ENCODE peak calls at places on chromosomes 12 and 14, in nine cellular contexts. One of them, this sample, is unnamed.

GRCh38 chr12:65742481-65742971 is 81.8 kb upstream of the HMGA2 start:
- DNase-seq in AG09319: no peak
- DNase-seq in natural killer cell: no peak
- DNase-seq in HFFc6: peak
- DNase-seq in pancreas: no peak
- DNase-seq in right lobe of liver: no peak
- DNase-seq in A549: no peak
- DNase-seq in Peyer's patch: no peak
- DNase-seq in GM06990: no peak
- DNase-seq in this sample: no peak

GRCh38 chr12:57205931-57206330 is 10.7 kb upstream of the NXPH4 start:
- DNase-seq in AG09319: no peak
- DNase-seq in natural killer cell: no peak
- DNase-seq in HFFc6: no peak
- DNase-seq in pancreas: no peak
- DNase-seq in right lobe of liver: no peak
- DNase-seq in A549: no peak
- DNase-seq in Peyer's patch: no peak
- DNase-seq in GM06990: no peak
- DNase-seq in this sample: no peak

GRCh38 chr12:132491349-132491663 is 1.4 kb downstream of the FBRSL1 start:
- DNase-seq in AG09319: no peak
- DNase-seq in natural killer cell: no peak
- DNase-seq in HFFc6: no peak
- DNase-seq in pancreas: peak
- DNase-seq in right lobe of liver: no peak
- DNase-seq in A549: no peak
- DNase-seq in Peyer's patch: no peak
- DNase-seq in GM06990: no peak
- DNase-seq in this sample: no peak

GRCh38 chr12:15956413-15957185 is 45.5 kb downstream of the DERA start:
- DNase-seq in AG09319: no peak
- DNase-seq in natural killer cell: no peak
- DNase-seq in HFFc6: no peak
- DNase-seq in pancreas: no peak
- DNase-seq in right lobe of liver: no peak
- DNase-seq in A549: no peak
- DNase-seq in Peyer's patch: no peak
- DNase-seq in GM06990: no peak
- DNase-seq in this sample: no peak

GRCh38 chr12:103844296-103844695 is 3.3 kb upstream of the NT5DC3 start:
- DNase-seq in AG09319: no peak
- DNase-seq in natural killer cell: no peak
- DNase-seq in HFFc6: no peak
- DNase-seq in pancreas: no peak
- DNase-seq in right lobe of liver: no peak
- DNase-seq in A549: no peak
- DNase-seq in Peyer's patch: no peak
- DNase-seq in GM06990: no peak
- DNase-seq in this sample: no peak

GRCh38 chr14:96852823-96853422 is 55.7 kb downstream of the VRK1 start:
- DNase-seq in AG09319: peak
- DNase-seq in natural killer cell: no peak
- DNase-seq in HFFc6: peak
- DNase-seq in pancreas: no peak
- DNase-seq in right lobe of liver: no peak
- DNase-seq in A549: peak
- DNase-seq in Peyer's patch: no peak
- DNase-seq in GM06990: no peak
- DNase-seq in this sample: no peak

GRCh38 chr12:132610051-132610759 is at the start of gene LRCOL1:
- DNase-seq in AG09319: no peak
- DNase-seq in natural killer cell: no peak
- DNase-seq in HFFc6: peak
- DNase-seq in pancreas: peak
- DNase-seq in right lobe of liver: no peak
- DNase-seq in A549: no peak
- DNase-seq in Peyer's patch: peak
- DNase-seq in GM06990: no peak
- DNase-seq in this sample: peak

GRCh38 chr12:95620171-95620570 is 68.9 kb upstream of the USP44 start:
- DNase-seq in AG09319: no peak
- DNase-seq in natural killer cell: no peak
- DNase-seq in HFFc6: no peak
- DNase-seq in pancreas: no peak
- DNase-seq in right lobe of liver: no peak
- DNase-seq in A549: no peak
- DNase-seq in Peyer's patch: no peak
- DNase-seq in GM06990: no peak
- DNase-seq in this sample: no peak

GRCh38 chr12:113478351-113479011 is 6.8 kb upstream of the LHX5 start:
- DNase-seq in AG09319: no peak
- DNase-seq in natural killer cell: no peak
- DNase-seq in HFFc6: no peak
- DNase-seq in pancreas: no peak
- DNase-seq in right lobe of liver: no peak
- DNase-seq in A549: no peak
- DNase-seq in Peyer's patch: no peak
- DNase-seq in GM06990: no peak
- DNase-seq in this sample: no peak

GRCh38 chr14:90397401-90398314 is 829 bp downstream of the CALM1 start:
- DNase-seq in AG09319: no peak
- DNase-seq in natural killer cell: peak
- DNase-seq in HFFc6: peak
- DNase-seq in pancreas: peak
- DNase-seq in right lobe of liver: peak
- DNase-seq in A549: peak
- DNase-seq in Peyer's patch: peak
- DNase-seq in GM06990: peak
- DNase-seq in this sample: peak

GRCh38 chr12:120687570-120688289 is 781 bp downstream of the MLEC start:
- DNase-seq in AG09319: no peak
- DNase-seq in natural killer cell: peak
- DNase-seq in HFFc6: no peak
- DNase-seq in pancreas: no peak
- DNase-seq in right lobe of liver: no peak
- DNase-seq in A549: no peak
- DNase-seq in Peyer's patch: no peak
- DNase-seq in GM06990: no peak
- DNase-seq in this sample: peak

GRCh38 chr14:95493976-95494375 is 22.5 kb downstream of the SYNE3 start:
- DNase-seq in AG09319: no peak
- DNase-seq in natural killer cell: no peak
- DNase-seq in HFFc6: no peak
- DNase-seq in pancreas: no peak
- DNase-seq in right lobe of liver: no peak
- DNase-seq in A549: no peak
- DNase-seq in Peyer's patch: peak
- DNase-seq in GM06990: no peak
- DNase-seq in this sample: no peak

GRCh38 chr14:33782923-33783322 is 168.0 kb downstream of the EGLN3 start:
- DNase-seq in AG09319: no peak
- DNase-seq in natural killer cell: no peak
- DNase-seq in HFFc6: no peak
- DNase-seq in pancreas: no peak
- DNase-seq in right lobe of liver: no peak
- DNase-seq in A549: no peak
- DNase-seq in Peyer's patch: no peak
- DNase-seq in GM06990: no peak
- DNase-seq in this sample: no peak

GRCh38 chr14:55938249-55938791 is 179.9 kb upstream of the PELI2 start:
- DNase-seq in AG09319: peak
- DNase-seq in natural killer cell: no peak
- DNase-seq in HFFc6: peak
- DNase-seq in pancreas: no peak
- DNase-seq in right lobe of liver: no peak
- DNase-seq in A549: no peak
- DNase-seq in Peyer's patch: no peak
- DNase-seq in GM06990: no peak
- DNase-seq in this sample: no peak

GRCh38 chr12:57624441-57625220 is 8.4 kb downstream of the B4GALNT1 start:
- DNase-seq in AG09319: no peak
- DNase-seq in natural killer cell: no peak
- DNase-seq in HFFc6: no peak
- DNase-seq in pancreas: peak
- DNase-seq in right lobe of liver: no peak
- DNase-seq in A549: no peak
- DNase-seq in Peyer's patch: no peak
- DNase-seq in GM06990: no peak
- DNase-seq in this sample: no peak

GRCh38 chr12:82144505-82144904 is 213.7 kb downstream of the CCDC59 start:
- DNase-seq in AG09319: no peak
- DNase-seq in natural killer cell: no peak
- DNase-seq in HFFc6: no peak
- DNase-seq in pancreas: no peak
- DNase-seq in right lobe of liver: no peak
- DNase-seq in A549: no peak
- DNase-seq in Peyer's patch: no peak
- DNase-seq in GM06990: no peak
- DNase-seq in this sample: no peak

GRCh38 chr12:55934343-55934742 is 3.4 kb downstream of the DGKA start:
- DNase-seq in AG09319: no peak
- DNase-seq in natural killer cell: no peak
- DNase-seq in HFFc6: no peak
- DNase-seq in pancreas: no peak
- DNase-seq in right lobe of liver: no peak
- DNase-seq in A549: no peak
- DNase-seq in Peyer's patch: no peak
- DNase-seq in GM06990: no peak
- DNase-seq in this sample: no peak

GRCh38 chr12:24615967-24616411 is 332.9 kb downstream of the BCAT1 start:
- DNase-seq in AG09319: no peak
- DNase-seq in natural killer cell: no peak
- DNase-seq in HFFc6: no peak
- DNase-seq in pancreas: no peak
- DNase-seq in right lobe of liver: no peak
- DNase-seq in A549: no peak
- DNase-seq in Peyer's patch: no peak
- DNase-seq in GM06990: no peak
- DNase-seq in this sample: no peak

GRCh38 chr12:67068773-67069450 is 200.2 kb upstream of the CAND1 start:
- DNase-seq in AG09319: no peak
- DNase-seq in natural killer cell: no peak
- DNase-seq in HFFc6: no peak
- DNase-seq in pancreas: peak
- DNase-seq in right lobe of liver: peak
- DNase-seq in A549: peak
- DNase-seq in Peyer's patch: peak
- DNase-seq in GM06990: peak
- DNase-seq in this sample: peak
- TF ChIP-seq CTCF in AG09319: no peak
- TF ChIP-seq CTCF in natural killer cell: no peak
- TF ChIP-seq CTCF in HFFc6: no peak
- TF ChIP-seq CTCF in pancreas: no peak
- TF ChIP-seq CTCF in right lobe of liver: no peak
- TF ChIP-seq CTCF in A549: no peak
- TF ChIP-seq CTCF in Peyer's patch: no peak
- TF ChIP-seq CTCF in GM06990: no peak
- TF ChIP-seq CTCF in this sample: no peak

GRCh38 chr14:63308723-63309317 is 9.9 kb downstream of the GPHB5 start:
- DNase-seq in AG09319: no peak
- DNase-seq in natural killer cell: no peak
- DNase-seq in HFFc6: no peak
- DNase-seq in pancreas: no peak
- DNase-seq in right lobe of liver: no peak
- DNase-seq in A549: peak
- DNase-seq in Peyer's patch: no peak
- DNase-seq in GM06990: no peak
- DNase-seq in this sample: no peak
- TF ChIP-seq CTCF in AG09319: peak
- TF ChIP-seq CTCF in natural killer cell: no peak
- TF ChIP-seq CTCF in HFFc6: peak
- TF ChIP-seq CTCF in pancreas: peak
- TF ChIP-seq CTCF in right lobe of liver: peak
- TF ChIP-seq CTCF in A549: peak
- TF ChIP-seq CTCF in Peyer's patch: no peak
- TF ChIP-seq CTCF in GM06990: peak
- TF ChIP-seq CTCF in this sample: peak

GRCh38 chr12:42957136-42957535 is 367.6 kb upstream of the PRICKLE1 start:
- DNase-seq in AG09319: no peak
- DNase-seq in natural killer cell: no peak
- DNase-seq in HFFc6: no peak
- DNase-seq in pancreas: no peak
- DNase-seq in right lobe of liver: no peak
- DNase-seq in A549: no peak
- DNase-seq in Peyer's patch: no peak
- DNase-seq in GM06990: no peak
- DNase-seq in this sample: no peak

GRCh38 chr12:42961395-42961794 is 371.8 kb upstream of the PRICKLE1 start:
- DNase-seq in AG09319: no peak
- DNase-seq in natural killer cell: no peak
- DNase-seq in HFFc6: peak
- DNase-seq in pancreas: no peak
- DNase-seq in right lobe of liver: no peak
- DNase-seq in A549: peak
- DNase-seq in Peyer's patch: no peak
- DNase-seq in GM06990: no peak
- DNase-seq in this sample: no peak

GRCh38 chr12:42962384-42962783 is 372.8 kb upstream of the PRICKLE1 start:
- DNase-seq in AG09319: no peak
- DNase-seq in natural killer cell: no peak
- DNase-seq in HFFc6: no peak
- DNase-seq in pancreas: no peak
- DNase-seq in right lobe of liver: no peak
- DNase-seq in A549: no peak
- DNase-seq in Peyer's patch: no peak
- DNase-seq in GM06990: no peak
- DNase-seq in this sample: no peak

GRCh38 chr12:42958271-42958674 is 368.7 kb upstream of the PRICKLE1 start:
- DNase-seq in AG09319: no peak
- DNase-seq in natural killer cell: no peak
- DNase-seq in HFFc6: no peak
- DNase-seq in pancreas: no peak
- DNase-seq in right lobe of liver: no peak
- DNase-seq in A549: no peak
- DNase-seq in Peyer's patch: no peak
- DNase-seq in GM06990: no peak
- DNase-seq in this sample: no peak

GRCh38 chr12:42960087-42960527 is 370.6 kb upstream of the PRICKLE1 start:
- DNase-seq in AG09319: no peak
- DNase-seq in natural killer cell: no peak
- DNase-seq in HFFc6: no peak
- DNase-seq in pancreas: no peak
- DNase-seq in right lobe of liver: no peak
- DNase-seq in A549: peak
- DNase-seq in Peyer's patch: no peak
- DNase-seq in GM06990: no peak
- DNase-seq in this sample: no peak
- TF ChIP-seq CTCF in AG09319: no peak
- TF ChIP-seq CTCF in natural killer cell: no peak
- TF ChIP-seq CTCF in HFFc6: no peak
- TF ChIP-seq CTCF in pancreas: no peak
- TF ChIP-seq CTCF in right lobe of liver: no peak
- TF ChIP-seq CTCF in A549: no peak
- TF ChIP-seq CTCF in Peyer's patch: no peak
- TF ChIP-seq CTCF in GM06990: no peak
- TF ChIP-seq CTCF in this sample: no peak

DNA sequence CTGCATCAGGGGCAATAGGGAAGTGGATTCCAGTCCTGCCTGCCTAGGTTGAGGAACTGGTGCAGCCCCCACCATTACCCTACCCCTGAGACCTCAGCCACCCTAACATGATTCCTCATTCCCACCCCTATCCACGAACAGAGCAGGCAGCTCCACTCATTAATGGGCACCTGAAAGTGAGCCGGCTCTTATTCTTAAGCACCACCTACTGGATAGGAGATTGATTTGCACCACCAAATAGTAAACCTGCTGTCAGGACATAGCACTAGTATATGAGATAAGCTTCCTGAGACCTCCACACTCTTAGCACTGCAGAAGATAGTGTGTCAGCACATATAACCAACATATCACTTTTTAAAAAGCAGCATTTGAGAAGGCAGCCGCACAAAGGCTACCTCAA is 573.2 kb downstream of the SOX5 start:
- DNase-seq in AG09319: no peak
- DNase-seq in natural killer cell: no peak
- DNase-seq in HFFc6: no peak
- DNase-seq in pancreas: no peak
- DNase-seq in right lobe of liver: no peak
- DNase-seq in A549: no peak
- DNase-seq in Peyer's patch: no peak
- DNase-seq in GM06990: no peak
- DNase-seq in this sample: no peak
- TF ChIP-seq CTCF in AG09319: no peak
- TF ChIP-seq CTCF in natural killer cell: no peak
- TF ChIP-seq CTCF in HFFc6: no peak
- TF ChIP-seq CTCF in pancreas: no peak
- TF ChIP-seq CTCF in right lobe of liver: peak
- TF ChIP-seq CTCF in A549: no peak
- TF ChIP-seq CTCF in Peyer's patch: no peak
- TF ChIP-seq CTCF in GM06990: peak
- TF ChIP-seq CTCF in this sample: no peak